ENCODE peak calls at places on chromosome 1, in eight cellular contexts. K, S, Q, P, T, J, Y and Z are unnamed samples.

GRCh38 chr1:157739229-157739901 is 37.6 kb downstream of the FCRL2 start:
- DNase-seq in K (no peak), S (no peak), Q (no peak), P (no peak), T (no peak), J (no peak), Y (no peak), Z (no peak)

GRCh38 chr1:20114021-20114648 is 5.2 kb downstream of the PLA2G2D start:
- DNase-seq in K (no peak), S (no peak), Q (no peak), P (no peak), T (no peak), J (no peak), Y (no peak), Z (no peak)

GRCh38 chr1:12480031-12480430 is 138.0 kb downstream of the DHRS3 start:
- DNase-seq in K (no peak), S (no peak), Q (no peak), P (no peak), T (no peak), J (no peak), Y (no peak), Z (no peak)

GRCh38 chr1:67213164-67213563 is 46.9 kb downstream of the IL23R start:
- DNase-seq in K (peak; percentile 17), S (no peak), Q (peak; percentile 7), P (no peak), T (no peak), J (no peak), Y (no peak), Z (no peak)

GRCh38 chr1:107936498-107937481 is 28.2 kb downstream of the VAV3 start:
- DNase-seq in K (peak; percentile 62), S (peak; percentile 45), Q (no peak), P (no peak), T (no peak), J (peak; percentile 78), Y (no peak), Z (no peak)

GRCh38 chr1:193131266-193131860 is 9.5 kb downstream of the CDC73 start:
- DNase-seq in K (no peak), S (no peak), Q (no peak), P (no peak), T (no peak), J (no peak), Y (no peak), Z (no peak)

GRCh38 chr1:82287556-82287955 is 486.8 kb downstream of the ADGRL2 start:
- DNase-seq in K (no peak), S (no peak), Q (no peak), P (no peak), T (no peak), J (no peak), Y (no peak), Z (no peak)

GRCh38 chr1:208722592-208722991 is 478.4 kb upstream of the PLXNA2 start:
- DNase-seq in K (no peak), S (no peak), Q (no peak), P (no peak), T (no peak), J (no peak), Y (no peak), Z (no peak)

GRCh38 chr1:46117810-46118494 is 14.5 kb downstream of the PIK3R3 start:
- DNase-seq in K (no peak), S (no peak), Q (no peak), P (no peak), T (no peak), J (no peak), Y (no peak), Z (no peak)

GRCh38 chr1:91506071-91506470 is 5.4 kb downstream of the CDC7 start:
- DNase-seq in K (no peak), S (no peak), Q (no peak), P (no peak), T (no peak), J (no peak), Y (no peak), Z (no peak)

GRCh38 chr1:199302554-199302953 is 663.7 kb downstream of the PTPRC start:
- DNase-seq in K (peak; percentile 19), S (no peak), Q (no peak), P (no peak), T (no peak), J (no peak), Y (no peak), Z (no peak)

GRCh38 chr1:234326493-234327366 is 46.5 kb upstream of the COA6 start:
- DNase-seq in K (peak; percentile 43), S (peak; percentile 57), Q (peak; percentile 66), P (no peak), T (no peak), J (peak; percentile 60), Y (no peak), Z (no peak)

GRCh38 chr1:234336359-234336758 is 36.9 kb upstream of the COA6 start:
- DNase-seq in K (no peak), S (no peak), Q (no peak), P (no peak), T (no peak), J (no peak), Y (no peak), Z (no peak)

GRCh38 chr1:234330843-234331215 is 42.4 kb upstream of the COA6 start:
- DNase-seq in K (no peak), S (no peak), Q (no peak), P (no peak), T (no peak), J (no peak), Y (no peak), Z (no peak)

GRCh38 chr1:234327577-234328164 is 45.6 kb upstream of the COA6 start:
- DNase-seq in K (no peak), S (no peak), Q (no peak), P (no peak), T (no peak), J (no peak), Y (no peak), Z (no peak)

DNA sequence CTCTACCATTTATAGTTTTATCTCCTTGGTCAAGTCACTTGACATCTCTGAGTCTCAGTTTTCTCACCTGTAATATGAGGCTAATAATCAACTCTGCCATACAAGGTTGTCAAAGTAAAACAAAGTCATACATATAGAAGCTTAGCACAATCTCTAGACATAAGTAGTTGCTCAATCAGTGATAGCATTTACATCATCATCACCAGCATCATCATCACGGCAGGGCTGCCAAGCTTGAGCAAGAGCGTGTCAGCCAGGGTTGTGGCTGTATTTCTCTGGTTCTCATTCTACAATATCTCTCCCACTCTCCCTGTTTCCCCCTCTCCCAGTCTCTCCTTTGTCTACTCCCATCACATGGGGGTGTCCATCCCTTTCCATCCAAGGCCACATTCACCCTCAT is 41.7 kb upstream of the COA6 start:
- DNase-seq in K (peak; percentile 46), S (no peak), Q (no peak), P (no peak), T (no peak), J (no peak), Y (no peak), Z (no peak)
- H3K4me3 ChIP-seq in K (no peak overlapping the region), S (no peak overlapping the region), Q (no peak overlapping the region), P (no peak overlapping the region), T (no peak overlapping the region), J (no peak overlapping the region), Y (no peak overlapping the region), Z (no peak overlapping the region)

DNA sequence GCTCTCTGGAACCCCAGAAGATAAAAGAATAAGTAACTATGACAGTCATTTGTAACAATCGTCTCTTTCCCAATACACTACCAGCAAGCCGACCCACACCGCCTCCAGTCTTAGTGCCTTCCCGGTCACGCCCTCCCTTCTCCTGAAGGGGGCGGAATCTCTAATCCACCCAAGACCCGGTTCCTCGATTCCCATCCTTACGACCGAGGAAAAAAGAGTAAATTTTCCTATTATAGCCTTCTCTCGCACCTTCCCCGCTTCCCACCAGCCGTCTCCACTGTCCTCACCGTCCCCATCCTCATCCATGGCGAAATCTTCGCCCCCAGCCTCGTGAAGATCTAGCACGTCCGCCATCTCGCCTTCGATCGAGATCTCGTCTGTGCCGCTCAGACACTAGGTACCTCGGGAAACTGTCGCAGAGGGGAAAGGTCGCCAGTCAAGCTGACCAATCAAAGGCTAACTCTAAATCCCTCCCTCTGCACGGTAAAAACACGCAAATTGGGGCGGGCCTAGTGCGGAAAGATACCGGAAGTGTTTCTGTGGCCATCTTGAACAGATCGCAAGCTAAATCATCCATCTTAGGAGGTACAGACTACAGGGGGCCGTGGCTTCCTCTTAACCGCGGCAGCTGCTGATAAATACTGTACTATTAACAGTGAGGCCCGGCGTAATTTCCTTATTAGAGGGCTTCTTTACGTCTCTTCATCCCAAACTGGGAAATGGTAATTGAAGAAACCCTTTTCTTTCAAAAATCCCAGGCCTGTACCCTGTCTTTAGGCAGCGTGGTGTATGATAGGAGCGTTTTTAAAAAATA is at the start of gene RBM8A:
- DNase-seq in K (peak; percentile 99), S (peak; percentile 98), Q (peak; percentile 86), P (peak; percentile 91), T (peak; percentile 92), J (peak; percentile 94), Y (peak; percentile 95), Z (peak; percentile 99)
- TF ChIP-seq POLR2A in K (peak; percentile 97), S (peak; percentile 80), Q (peak; percentile 92), P (peak; percentile 99), T (peak; percentile 96), J (peak; percentile 96), Y (peak; percentile 98), Z (peak; percentile 95)

DNA sequence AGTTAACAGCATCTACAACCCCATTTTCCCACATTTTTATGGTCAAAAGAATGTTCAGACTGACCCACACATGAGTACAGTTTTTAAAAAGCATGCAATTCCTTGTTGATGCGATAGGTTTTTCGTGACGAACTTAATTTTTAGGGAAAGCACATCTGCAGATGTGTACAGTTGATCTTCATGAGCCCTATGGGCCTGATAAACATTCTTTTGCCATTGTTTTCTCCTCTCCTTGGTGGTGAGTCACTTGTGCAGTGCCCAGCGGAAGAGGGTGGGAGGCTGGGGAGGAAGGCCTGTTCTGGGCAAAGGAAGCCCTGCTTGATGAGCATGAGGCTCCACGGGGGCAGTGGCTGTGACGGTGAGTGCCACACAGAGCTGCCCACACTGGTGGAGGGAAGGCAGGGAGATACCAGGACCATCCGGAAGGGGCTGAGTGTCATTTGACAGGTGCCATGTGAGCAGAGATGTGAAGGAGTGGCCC is 5.3 kb downstream of the ARF1 start:
- DNase-seq in K (peak; percentile 65), S (no peak), Q (no peak), P (peak; percentile 9), T (peak; percentile 41), J (no peak), Y (peak; percentile 10), Z (no peak)
- H3K4me3 ChIP-seq in K (no peak overlapping the region), S (no peak overlapping the region), Q (no peak overlapping the region), P (no peak overlapping the region), T (no peak overlapping the region), J (peak overlapping the region; percentile 36), Y (no peak overlapping the region), Z (peak overlapping the region; percentile 4)

GRCh38 chr1:56333461-56333860 is 245.9 kb downstream of the PLPP3 start:
- DNase-seq in K (no peak), S (no peak), Q (no peak), P (no peak), T (no peak), J (no peak), Y (no peak), Z (no peak)

GRCh38 chr1:56330400-56331026 is 248.8 kb downstream of the PLPP3 start:
- DNase-seq in K (peak; percentile 84), S (no peak), Q (no peak), P (no peak), T (no peak), J (no peak), Y (no peak), Z (no peak)

GRCh38 chr1:56334027-56334426 is 245.3 kb downstream of the PLPP3 start:
- DNase-seq in K (no peak), S (no peak), Q (no peak), P (no peak), T (no peak), J (no peak), Y (no peak), Z (no peak)

GRCh38 chr1:56331207-56331891 is 248.0 kb downstream of the PLPP3 start:
- DNase-seq in K (no peak), S (no peak), Q (no peak), P (no peak), T (no peak), J (no peak), Y (no peak), Z (no peak)

GRCh38 chr1:56331892-56332567 is 247.3 kb downstream of the PLPP3 start:
- DNase-seq in K (peak; percentile 75), S (peak; percentile 7), Q (peak; percentile 2), P (no peak), T (peak; percentile 59), J (no peak), Y (no peak), Z (no peak)
- TF ChIP-seq POLR2A in K (no peak), S (no peak), Q (no peak), P (no peak), T (peak; percentile 27), J (no peak), Y (no peak), Z (no peak)